ENCODE peak calls at places on chromosome 22, in four cellular contexts. Z, S, F and L are unnamed samples.

GRCh38 chr22:50473855-50474671 is 772 bp downstream of the SBF1 start:
- DNase-seq in F (peak; percentile 55), Z (no peak), S (peak; percentile 49), L (no peak)

GRCh38 chr22:29331658-29332300 is 16.3 kb upstream of the RASL10A start:
- DNase-seq in F (no peak), S (no peak), Z (no peak), L (no peak)

GRCh38 chr22:41799486-41800347 is 762 bp upstream of the CCDC134 start:
- DNase-seq in S (peak; percentile 2), F (peak; percentile 7), Z (no peak), L (no peak)

GRCh38 chr22:23523746-23524145 is 56.3 kb downstream of the IGLL1 start:
- DNase-seq in S (no peak), Z (no peak), F (no peak), L (no peak)

GRCh38 chr22:23278883-23279675 is 98.8 kb downstream of the BCR start:
- DNase-seq in S (no peak), Z (peak; percentile 19), F (no peak), L (no peak)

GRCh38 chr22:29480512-29481264 is 670 bp downstream of the NEFH start:
- DNase-seq in F (no peak), S (peak; percentile 31), Z (no peak), L (no peak)

GRCh38 chr22:41302016-41302767 is 867 bp downstream of the ZC3H7B start:
- DNase-seq in S (no peak), Z (peak; percentile 2), F (no peak), L (no peak)

GRCh38 chr22:26756675-26757293 is 99.4 kb downstream of the MIAT start:
- DNase-seq in F (peak; percentile 49), Z (no peak), S (peak; percentile 48), L (no peak)

GRCh38 chr22:32622004-32622761 is 147.6 kb downstream of the FBXO7 start:
- DNase-seq in S (peak; percentile 61), Z (no peak), F (peak; percentile 67), L (peak; percentile 53)

GRCh38 chr22:37604875-37605274 is 3.8 kb upstream of the GGA1 start:
- DNase-seq in Z (peak; percentile 47), S (no peak), F (no peak), L (no peak)

GRCh38 chr22:35887296-35887875 is 141.2 kb downstream of the RBFOX2 start:
- DNase-seq in S (peak; percentile 28), Z (no peak), F (no peak), L (no peak)

GRCh38 chr22:49946612-49947295 is 13.8 kb upstream of the PIM3 start:
- DNase-seq in Z (no peak), F (no peak), S (no peak), L (no peak)

GRCh38 chr22:41048791-41049717 is 43.3 kb upstream of the EP300 start:
- DNase-seq in Z (no peak), S (peak; percentile 68), F (peak; percentile 52), L (no peak)

GRCh38 chr22:49243965-49244364 is 583.7 kb downstream of the BRD1 start:
- DNase-seq in Z (no peak), S (no peak), F (no peak), L (no peak)

GRCh38 chr22:25159028-25159427 is 40.6 kb upstream of the CRYBB3 start:
- DNase-seq in Z (no peak), S (peak; percentile 33), F (peak; percentile 9), L (no peak)

GRCh38 chr22:41217553-41218157 is 12.5 kb downstream of the L3MBTL2 start:
- DNase-seq in F (peak; percentile 38), Z (no peak), S (peak; percentile 79), L (no peak)

GRCh38 chr22:49586873-49587272 is 240.8 kb downstream of the BRD1 start:
- DNase-seq in Z (no peak), S (no peak), F (no peak), L (no peak)

GRCh38 chr22:31230871-31231621 is 18.9 kb downstream of the LIMK2 start:
- DNase-seq in F (peak; percentile 54), S (peak; percentile 68), Z (peak; percentile 31), L (no peak)

GRCh38 chr22:29141078-29141688 is 64.5 kb upstream of the EMID1 start:
- DNase-seq in Z (no peak), F (no peak), S (no peak), L (no peak)

GRCh38 chr22:23772315-23773246 is at the start of gene MMP11:
- DNase-seq in Z (peak; percentile 45), F (no peak), S (no peak), L (no peak)

GRCh38 chr22:25853902-25854301 is 111.9 kb downstream of the MYO18B start:
- DNase-seq in S (no peak), Z (no peak), F (no peak), L (no peak)

GRCh38 chr22:29268511-29269229 is 602 bp downstream of the EWSR1 start:
- DNase-seq in Z (peak; percentile 9), F (peak; percentile 41), S (peak; percentile 82), L (no peak)

GRCh38 chr22:19753996-19754700 is 6.4 kb upstream of the TBX1 start:
- DNase-seq in S (no peak), F (no peak), Z (no peak), L (no peak)

GRCh38 chr22:37331034-37331428 is 48.7 kb downstream of the CYTH4 start:
- DNase-seq in S (peak; percentile 69), Z (no peak), F (peak; percentile 53), L (no peak)

GRCh38 chr22:32327596-32328171 is 30.0 kb upstream of the RFPL3 start:
- DNase-seq in F (no peak), Z (no peak), S (no peak), L (no peak)

GRCh38 chr22:36465232-36466021 is 16.0 kb downstream of the TXN2 start:
- DNase-seq in F (peak; percentile 88), S (peak; percentile 93), Z (no peak), L (peak; percentile 82)

GRCh38 chr22:50136431-50137047 is 34.0 kb upstream of the PANX2 start:
- DNase-seq in Z (no peak), S (peak; percentile 23), F (no peak), L (peak; percentile 16)

GRCh38 chr22:36285545-36285944 is 32.6 kb downstream of the APOL1 start:
- DNase-seq in S (no peak), F (no peak), Z (no peak), L (no peak)

GRCh38 chr22:23696326-23696851 is 5.6 kb downstream of the RGL4 start:
- DNase-seq in Z (peak; percentile 65), S (peak; percentile 33), F (peak; percentile 40), L (no peak)

GRCh38 chr22:48832592-48832991 is 995.1 kb downstream of the BRD1 start:
- DNase-seq in Z (no peak), F (no peak), S (no peak), L (no peak)

GRCh38 chr22:21073023-21073422 is 27.3 kb downstream of the LRRC74B start:
- DNase-seq in F (no peak), Z (no peak), S (no peak), L (no peak)

GRCh38 chr22:23382796-23383195 is 197.3 kb downstream of the IGLL1 start:
- DNase-seq in F (no peak), S (no peak), Z (no peak), L (no peak)

GRCh38 chr22:29702025-29702930 is 17.5 kb upstream of the CABP7 start:
- DNase-seq in F (no peak), S (no peak), Z (no peak), L (no peak)

GRCh38 chr22:43861529-43861928 is 784 bp downstream of the SULT4A1 start:
- DNase-seq in S (no peak), Z (no peak), F (no peak), L (no peak)

GRCh38 chr22:43860126-43860525 is 2.2 kb downstream of the SULT4A1 start:
- DNase-seq in Z (no peak), F (no peak), S (no peak), L (no peak)

GRCh38 chr22:43862882-43863202 is 529 bp upstream of the SULT4A1 start:
- DNase-seq in F (no peak), Z (no peak), S (no peak), L (no peak)

GRCh38 chr22:43860831-43861230 is 1.5 kb downstream of the SULT4A1 start:
- DNase-seq in S (no peak), Z (no peak), F (no peak), L (no peak)

GRCh38 chr22:43862074-43862881 is at the start of gene SULT4A1:
- DNase-seq in Z (no peak), S (no peak), F (no peak), L (no peak)
- H3K4me3 ChIP-seq in Z (no peak within 1 kb of the TSS), S (peak within 1 kb of the TSS; percentile 28), F (peak within 1 kb of the TSS; percentile 43), L (peak within 1 kb of the TSS; percentile 33)

DNA sequence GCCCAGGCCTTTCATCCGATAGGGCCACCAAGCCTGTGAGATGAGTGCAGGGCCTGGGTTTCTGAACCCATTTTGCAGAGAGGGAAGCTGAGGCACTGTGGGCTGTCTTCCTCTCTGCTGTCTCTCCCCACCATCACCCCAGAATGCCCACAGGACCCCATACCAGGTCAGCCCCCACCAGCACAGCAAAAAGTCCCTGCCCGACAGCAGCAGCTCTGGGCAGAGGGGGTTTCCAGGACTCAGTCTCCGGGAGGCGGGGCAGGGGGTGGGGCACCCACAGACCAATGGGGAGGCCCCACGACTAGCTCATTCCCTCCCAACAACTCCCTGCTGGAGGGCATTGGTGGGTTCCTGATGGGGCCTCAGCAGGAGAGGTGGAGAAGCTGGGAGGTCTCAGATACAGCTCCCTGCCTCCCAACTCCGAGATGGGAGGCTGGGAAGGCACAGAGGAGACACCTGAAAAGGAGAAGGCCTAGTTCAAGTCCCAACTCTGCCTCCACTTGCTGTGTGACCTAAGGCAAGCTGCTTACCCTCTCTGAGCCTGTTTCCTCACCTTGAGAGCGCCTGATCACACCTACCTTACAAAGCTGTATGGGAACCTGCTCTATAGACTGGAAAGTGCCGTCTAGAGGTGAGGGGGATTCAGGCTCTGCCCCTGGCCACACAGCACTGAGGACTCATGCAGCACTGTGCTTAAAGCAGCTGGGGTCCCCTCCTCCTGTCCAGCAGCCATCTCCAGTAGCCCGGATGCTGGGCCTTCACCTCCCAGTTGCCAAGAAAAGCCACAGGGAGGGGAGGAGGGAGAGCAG is 3.5 kb downstream of the CBX7 start:
- DNase-seq in S (no peak), Z (peak; percentile 45), F (no peak), L (no peak)
- H3K4me3 ChIP-seq in S (no peak overlapping the region), Z (no peak overlapping the region), F (no peak overlapping the region), L (no peak overlapping the region)

GRCh38 chr22:22201925-22202343 is 42.7 kb upstream of the VPREB1 start:
- DNase-seq in F (no peak), Z (no peak), S (no peak), L (no peak)

GRCh38 chr22:22203048-22203971 is 41.3 kb upstream of the VPREB1 start:
- DNase-seq in Z (no peak), F (no peak), S (no peak), L (no peak)

GRCh38 chr22:22200569-22201184 is 43.9 kb upstream of the VPREB1 start:
- DNase-seq in F (no peak), Z (no peak), S (no peak), L (no peak)

GRCh38 chr22:22199634-22200033 is 45.0 kb upstream of the VPREB1 start:
- DNase-seq in F (no peak), S (no peak), Z (no peak), L (no peak)

GRCh38 chr22:22201185-22201924 is 43.2 kb upstream of the VPREB1 start:
- DNase-seq in S (no peak), Z (no peak), F (no peak), L (no peak)
- H3K4me3 ChIP-seq in S (no peak overlapping the region), Z (no peak overlapping the region), F (no peak overlapping the region), L (no peak overlapping the region)

DNA sequence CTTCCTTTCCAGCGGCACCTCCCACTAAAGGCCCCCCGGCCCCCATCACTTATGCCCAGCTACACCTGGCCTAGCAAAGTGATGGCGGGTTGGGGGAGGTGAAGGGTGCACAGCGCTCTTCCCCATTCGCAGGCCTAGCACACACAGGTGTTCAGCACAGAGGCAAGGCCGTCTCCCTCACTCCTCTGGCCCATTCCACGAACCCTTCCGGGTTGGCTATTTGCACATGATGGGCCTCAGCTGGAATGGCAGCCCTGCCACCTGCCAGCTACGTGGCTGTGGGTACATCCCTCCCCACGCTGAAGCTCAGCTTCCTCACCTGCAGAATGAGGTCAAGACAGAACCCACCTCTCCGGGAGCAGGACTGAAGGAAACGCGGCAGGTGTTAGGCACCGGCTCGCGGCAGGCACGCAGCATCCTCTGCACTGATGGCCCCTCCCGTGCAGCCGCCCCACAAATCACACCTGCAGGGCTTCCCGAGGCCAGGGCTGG is 4.8 kb downstream of the KIAA0930 start:
- DNase-seq in Z (no peak), S (no peak), F (no peak), L (no peak)
- H3K4me3 ChIP-seq in Z (no peak overlapping the region), S (no peak overlapping the region), F (no peak overlapping the region), L (no peak overlapping the region)